ENCODE peak calls at places on chromosomes 4 and X, in nine cellular contexts. One of them, this sample, is unnamed.

GRCh38 chr4:177509346-177509745 is 67.1 kb upstream of the AGA start:
- DNase-seq in pancreas: no peak
- DNase-seq in thyroid gland: no peak
- DNase-seq in kidney epithelial cell: no peak
- DNase-seq in left lung: no peak
- DNase-seq in aorta: no peak
- DNase-seq in body of pancreas: no peak
- DNase-seq in brain microvascular endothelial cell: no peak
- DNase-seq in BJ: no peak
- DNase-seq in this sample: no peak

GRCh38 chr4:92199135-92199534 is 104.6 kb upstream of the GRID2 start:
- DNase-seq in kidney epithelial cell: no peak
- DNase-seq in brain microvascular endothelial cell: no peak
- DNase-seq in pancreas: no peak
- DNase-seq in aorta: no peak
- DNase-seq in body of pancreas: no peak
- DNase-seq in left lung: no peak
- DNase-seq in BJ: no peak
- DNase-seq in thyroid gland: no peak
- DNase-seq in this sample: no peak

GRCh38 chrX:100609591-100609990 is 24.9 kb downstream of the TNMD start:
- DNase-seq in aorta: no peak
- DNase-seq in body of pancreas: no peak
- DNase-seq in BJ: no peak
- DNase-seq in left lung: no peak
- DNase-seq in pancreas: no peak
- DNase-seq in kidney epithelial cell: no peak
- DNase-seq in thyroid gland: no peak
- DNase-seq in brain microvascular endothelial cell: no peak
- DNase-seq in this sample: no peak

GRCh38 chr4:70182517-70183167 is 12.9 kb upstream of the ODAM start:
- DNase-seq in left lung: no peak
- DNase-seq in thyroid gland: no peak
- DNase-seq in brain microvascular endothelial cell: no peak
- DNase-seq in kidney epithelial cell: no peak
- DNase-seq in aorta: no peak
- DNase-seq in BJ: no peak
- DNase-seq in pancreas: no peak
- DNase-seq in body of pancreas: no peak
- DNase-seq in this sample: no peak

GRCh38 chr4:18882468-18882867 is 860.9 kb upstream of the LCORL start:
- DNase-seq in body of pancreas: no peak
- DNase-seq in BJ: peak; percentile 63
- DNase-seq in brain microvascular endothelial cell: peak; percentile 68
- DNase-seq in kidney epithelial cell: peak; percentile 77
- DNase-seq in left lung: no peak
- DNase-seq in aorta: no peak
- DNase-seq in thyroid gland: peak; percentile 1
- DNase-seq in pancreas: no peak
- DNase-seq in this sample: no peak

GRCh38 chr4:63563288-63564014 is 845.8 kb downstream of the TECRL start:
- DNase-seq in thyroid gland: no peak
- DNase-seq in BJ: no peak
- DNase-seq in kidney epithelial cell: no peak
- DNase-seq in brain microvascular endothelial cell: no peak
- DNase-seq in left lung: no peak
- DNase-seq in body of pancreas: no peak
- DNase-seq in pancreas: no peak
- DNase-seq in aorta: no peak
- DNase-seq in this sample: no peak

GRCh38 chr4:171759274-171759673 is 53.9 kb upstream of the GALNTL6 start:
- DNase-seq in BJ: no peak
- DNase-seq in thyroid gland: no peak
- DNase-seq in pancreas: no peak
- DNase-seq in aorta: no peak
- DNase-seq in body of pancreas: no peak
- DNase-seq in brain microvascular endothelial cell: no peak
- DNase-seq in left lung: peak; percentile 61
- DNase-seq in kidney epithelial cell: no peak
- DNase-seq in this sample: no peak

GRCh38 chrX:115679460-115679859 is 118.5 kb downstream of the PLS3 start:
- DNase-seq in left lung: no peak
- DNase-seq in aorta: no peak
- DNase-seq in kidney epithelial cell: no peak
- DNase-seq in pancreas: no peak
- DNase-seq in brain microvascular endothelial cell: peak; percentile 6
- DNase-seq in body of pancreas: no peak
- DNase-seq in BJ: no peak
- DNase-seq in thyroid gland: no peak
- DNase-seq in this sample: no peak

GRCh38 chr4:114694770-114695169 is 96.2 kb downstream of the UGT8 start:
- DNase-seq in pancreas: no peak
- DNase-seq in kidney epithelial cell: no peak
- DNase-seq in body of pancreas: no peak
- DNase-seq in brain microvascular endothelial cell: peak; percentile 3
- DNase-seq in left lung: no peak
- DNase-seq in thyroid gland: no peak
- DNase-seq in aorta: no peak
- DNase-seq in BJ: peak; percentile 2
- DNase-seq in this sample: peak; percentile 17

GRCh38 chrX:48466696-48467095 is 3.4 kb downstream of the SLC38A5 start:
- DNase-seq in body of pancreas: peak; percentile 70
- DNase-seq in aorta: no peak
- DNase-seq in kidney epithelial cell: no peak
- DNase-seq in left lung: no peak
- DNase-seq in BJ: no peak
- DNase-seq in brain microvascular endothelial cell: no peak
- DNase-seq in thyroid gland: no peak
- DNase-seq in pancreas: no peak
- DNase-seq in this sample: no peak

GRCh38 chr4:127470290-127470809 is 162.4 kb upstream of the INTU start:
- DNase-seq in pancreas: no peak
- DNase-seq in aorta: no peak
- DNase-seq in kidney epithelial cell: no peak
- DNase-seq in brain microvascular endothelial cell: no peak
- DNase-seq in left lung: peak; percentile 66
- DNase-seq in BJ: no peak
- DNase-seq in body of pancreas: no peak
- DNase-seq in thyroid gland: no peak
- DNase-seq in this sample: no peak

GRCh38 chr4:2095236-2096072 is 36.3 kb downstream of the NAT8L start:
- DNase-seq in thyroid gland: no peak
- DNase-seq in kidney epithelial cell: no peak
- DNase-seq in aorta: no peak
- DNase-seq in pancreas: no peak
- DNase-seq in body of pancreas: no peak
- DNase-seq in brain microvascular endothelial cell: no peak
- DNase-seq in left lung: no peak
- DNase-seq in BJ: no peak
- DNase-seq in this sample: no peak

GRCh38 chrX:43813898-43814297 is 68.4 kb downstream of the MAOB start:
- DNase-seq in brain microvascular endothelial cell: no peak
- DNase-seq in BJ: no peak
- DNase-seq in aorta: no peak
- DNase-seq in thyroid gland: no peak
- DNase-seq in left lung: no peak
- DNase-seq in kidney epithelial cell: no peak
- DNase-seq in body of pancreas: no peak
- DNase-seq in pancreas: no peak
- DNase-seq in this sample: no peak

DNA sequence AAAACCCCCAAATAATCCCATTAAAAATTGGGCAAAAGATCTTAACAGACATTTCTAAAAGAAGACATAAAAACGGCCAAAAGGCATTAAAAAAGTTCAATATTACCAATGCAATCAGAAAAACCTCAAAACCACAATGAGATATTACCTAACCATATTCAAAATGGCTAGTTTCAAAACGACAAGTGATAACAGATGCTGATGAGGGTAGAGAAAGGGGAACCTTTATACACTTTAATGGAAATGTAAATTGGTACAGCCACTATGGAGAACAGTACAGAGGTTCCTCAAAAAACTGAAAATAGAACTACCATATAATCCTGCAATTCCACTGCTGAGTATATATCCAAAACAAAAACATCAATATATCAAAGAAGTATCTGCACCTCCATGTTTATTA is 6.2 kb downstream of the AADAT start:
- DNase-seq in kidney epithelial cell: no peak
- DNase-seq in brain microvascular endothelial cell: no peak
- DNase-seq in pancreas: no peak
- DNase-seq in thyroid gland: no peak
- DNase-seq in aorta: no peak
- DNase-seq in body of pancreas: no peak
- DNase-seq in left lung: no peak
- DNase-seq in BJ: no peak
- DNase-seq in this sample: no peak
- H3K36me3 ChIP-seq in kidney epithelial cell: peaks cover 1% of the 10 kb centered on the region
- H3K36me3 ChIP-seq in brain microvascular endothelial cell: no peaks in the 10 kb centered on the region
- H3K36me3 ChIP-seq in pancreas: no peaks in the 10 kb centered on the region
- H3K36me3 ChIP-seq in thyroid gland: peaks cover 9% of the 10 kb centered on the region
- H3K36me3 ChIP-seq in aorta: no peaks in the 10 kb centered on the region
- H3K36me3 ChIP-seq in body of pancreas: peaks cover 2% of the 10 kb centered on the region
- H3K36me3 ChIP-seq in left lung: no peaks in the 10 kb centered on the region
- H3K36me3 ChIP-seq in BJ: no peaks in the 10 kb centered on the region
- H3K36me3 ChIP-seq in this sample: no peaks in the 10 kb centered on the region

DNA sequence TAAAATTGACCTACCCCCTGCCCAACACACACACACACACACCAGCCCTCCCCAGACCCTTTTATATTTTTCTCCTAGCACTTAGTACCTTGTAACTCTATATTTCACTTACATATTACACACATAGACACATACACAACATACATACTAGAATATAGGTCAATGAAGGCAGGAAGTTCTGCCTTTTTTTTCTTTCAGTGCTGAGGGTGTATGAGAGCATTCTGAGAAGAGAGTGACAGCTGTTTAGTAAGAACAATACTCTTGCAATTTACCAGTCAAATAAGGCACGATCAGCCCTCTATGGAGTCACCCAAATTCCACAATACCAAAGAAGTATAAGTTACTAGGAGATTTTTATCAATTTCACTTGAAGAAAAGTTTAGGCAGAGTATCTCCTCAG is 33.5 kb downstream of the ACE2 start:
- DNase-seq in aorta: no peak
- DNase-seq in brain microvascular endothelial cell: no peak
- DNase-seq in body of pancreas: no peak
- DNase-seq in left lung: no peak
- DNase-seq in thyroid gland: no peak
- DNase-seq in kidney epithelial cell: no peak
- DNase-seq in BJ: no peak
- DNase-seq in pancreas: no peak
- DNase-seq in this sample: no peak
- H3K36me3 ChIP-seq in aorta: no peaks in the 10 kb centered on the region
- H3K36me3 ChIP-seq in brain microvascular endothelial cell: no peaks in the 10 kb centered on the region
- H3K36me3 ChIP-seq in body of pancreas: no peaks in the 10 kb centered on the region
- H3K36me3 ChIP-seq in left lung: no peaks in the 10 kb centered on the region
- H3K36me3 ChIP-seq in thyroid gland: no peaks in the 10 kb centered on the region
- H3K36me3 ChIP-seq in kidney epithelial cell: no peaks in the 10 kb centered on the region
- H3K36me3 ChIP-seq in BJ: no peaks in the 10 kb centered on the region
- H3K36me3 ChIP-seq in pancreas: no peaks in the 10 kb centered on the region
- H3K36me3 ChIP-seq in this sample: no peaks in the 10 kb centered on the region

GRCh38 chr4:122234686-122235085 is 82.6 kb downstream of the BLTP1 start:
- DNase-seq in thyroid gland: no peak
- DNase-seq in pancreas: no peak
- DNase-seq in BJ: no peak
- DNase-seq in body of pancreas: no peak
- DNase-seq in brain microvascular endothelial cell: no peak
- DNase-seq in kidney epithelial cell: no peak
- DNase-seq in left lung: no peak
- DNase-seq in aorta: no peak
- DNase-seq in this sample: no peak
- H3K36me3 ChIP-seq in thyroid gland: peaks cover 10% of the 10 kb centered on the region
- H3K36me3 ChIP-seq in pancreas: peaks cover 3% of the 10 kb centered on the region
- H3K36me3 ChIP-seq in BJ: peaks cover 2% of the 10 kb centered on the region
- H3K36me3 ChIP-seq in body of pancreas: peaks cover 9% of the 10 kb centered on the region
- H3K36me3 ChIP-seq in brain microvascular endothelial cell: peaks cover 6% of the 10 kb centered on the region
- H3K36me3 ChIP-seq in kidney epithelial cell: no peaks in the 10 kb centered on the region
- H3K36me3 ChIP-seq in left lung: no peaks in the 10 kb centered on the region
- H3K36me3 ChIP-seq in aorta: no peaks in the 10 kb centered on the region
- H3K36me3 ChIP-seq in this sample: peaks cover 8% of the 10 kb centered on the region

GRCh38 chrX:314781-315595 is 3.6 kb downstream of the GTPBP6 start:
- DNase-seq in aorta: peak; percentile 49
- DNase-seq in left lung: peak; percentile 75
- DNase-seq in body of pancreas: peak; percentile 8
- DNase-seq in BJ: no peak
- DNase-seq in pancreas: peak; percentile 12
- DNase-seq in brain microvascular endothelial cell: no peak
- DNase-seq in thyroid gland: no peak
- DNase-seq in kidney epithelial cell: no peak
- DNase-seq in this sample: no peak
- H3K36me3 ChIP-seq in aorta: peaks cover 7% of the 10 kb centered on the region
- H3K36me3 ChIP-seq in left lung: no peaks in the 10 kb centered on the region
- H3K36me3 ChIP-seq in body of pancreas: peaks cover 29% of the 10 kb centered on the region
- H3K36me3 ChIP-seq in BJ: peaks cover 21% of the 10 kb centered on the region
- H3K36me3 ChIP-seq in pancreas: peaks cover 18% of the 10 kb centered on the region
- H3K36me3 ChIP-seq in brain microvascular endothelial cell: peaks cover 39% of the 10 kb centered on the region
- H3K36me3 ChIP-seq in thyroid gland: peaks cover 41% of the 10 kb centered on the region
- H3K36me3 ChIP-seq in kidney epithelial cell: no peaks in the 10 kb centered on the region
- H3K36me3 ChIP-seq in this sample: peaks cover 8% of the 10 kb centered on the region

DNA sequence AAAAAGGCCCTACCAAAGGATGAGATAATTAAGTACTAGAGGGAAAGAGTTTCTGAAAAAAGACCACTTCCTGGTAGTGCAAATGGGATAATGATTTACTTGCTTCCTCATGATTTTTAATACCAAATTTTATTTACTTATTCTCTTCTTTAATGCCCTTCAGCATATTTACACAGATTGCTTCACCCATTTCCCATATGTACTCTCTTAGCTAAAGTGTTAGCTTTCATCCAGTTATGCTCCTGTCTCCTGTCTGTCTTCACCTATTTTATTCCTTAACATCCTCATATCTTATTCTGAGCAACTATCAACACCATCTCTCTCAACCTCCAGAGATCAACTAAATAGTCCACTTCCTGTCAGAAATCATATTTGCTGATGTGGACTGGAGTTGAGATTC is 183.2 kb upstream of the HS3ST1 start:
- DNase-seq in body of pancreas: no peak
- DNase-seq in BJ: no peak
- DNase-seq in aorta: no peak
- DNase-seq in kidney epithelial cell: no peak
- DNase-seq in thyroid gland: no peak
- DNase-seq in brain microvascular endothelial cell: no peak
- DNase-seq in left lung: no peak
- DNase-seq in pancreas: no peak
- DNase-seq in this sample: no peak
- H3K36me3 ChIP-seq in body of pancreas: no peaks in the 10 kb centered on the region
- H3K36me3 ChIP-seq in BJ: no peaks in the 10 kb centered on the region
- H3K36me3 ChIP-seq in aorta: no peaks in the 10 kb centered on the region
- H3K36me3 ChIP-seq in kidney epithelial cell: no peaks in the 10 kb centered on the region
- H3K36me3 ChIP-seq in thyroid gland: no peaks in the 10 kb centered on the region
- H3K36me3 ChIP-seq in brain microvascular endothelial cell: no peaks in the 10 kb centered on the region
- H3K36me3 ChIP-seq in left lung: no peaks in the 10 kb centered on the region
- H3K36me3 ChIP-seq in pancreas: no peaks in the 10 kb centered on the region
- H3K36me3 ChIP-seq in this sample: no peaks in the 10 kb centered on the region